ENCODE peak calls at places on chromosomes 12 and 14, in five cellular contexts. N is fibroblast of the conjunctiva; E is activated B cell treated with CpG ODN at 0.5 μM for 24 hours; Q is stimulated activated CD4-positive, alpha-beta T cell treated with anti-CD3 and anti-CD28 coated beads, Interleukin-1b, Interleukin-23, amount 100 ng/mL, for 24 hours; S is posterior vena cava. Z is an unnamed sample.

GRCh38 chr12:40769846-40770245 is 77.6 kb downstream of the CNTN1 start:
- DNase-seq in S (no peak), Q (no peak), N (no peak), E (no peak), Z (no peak)

GRCh38 chr12:10214131-10214876 is 1.6 kb downstream of the GABARAPL1 start:
- DNase-seq in Q (no peak), S (no peak), E (no peak), N (no peak), Z (no peak)

GRCh38 chr14:66974397-66975025 is 214.7 kb upstream of the GARIN2 start:
- DNase-seq in Q (no peak), S (no peak), E (no peak), N (no peak), Z (no peak)

GRCh38 chr14:79638647-79639266 is 572.5 kb downstream of the DIO2 start:
- DNase-seq in S (no peak), Q (no peak), E (no peak), N (no peak), Z (no peak)

GRCh38 chr14:70189678-70190077 is 927 bp upstream of the SLC8A3 start:
- DNase-seq in E (no peak), S (no peak), N (no peak), Q (no peak), Z (no peak)

GRCh38 chr14:101737414-101738367 is 23.8 kb upstream of the PPP2R5C start:
- DNase-seq in Q (no peak), S (no peak), N (no peak), E (no peak), Z (no peak)

GRCh38 chr12:58071994-58072393 is 130.6 kb downstream of the ATP23 start:
- DNase-seq in N (no peak), S (no peak), Q (no peak), E (no peak), Z (no peak)

GRCh38 chr12:49796606-49797451 is 31.4 kb downstream of the NCKAP5L start:
- DNase-seq in N (no peak), Q (no peak), E (no peak), S (peak), Z (no peak)

GRCh38 chr14:101457177-101457935 is 103.9 kb upstream of the DIO3 start:
- DNase-seq in S (no peak), N (no peak), Q (no peak), E (no peak), Z (no peak)

GRCh38 chr12:27469161-27469560 is 22.6 kb downstream of the SMCO2 start:
- DNase-seq in E (no peak), Q (no peak), N (no peak), S (no peak), Z (no peak)